ENCODE peak calls at places on chromosomes 5 and 9, in ten cellular contexts. L, I, B, J, N, R, Q, W, A and G are unnamed samples.

GRCh38 chr9:136119259-136120118 is 814 bp upstream of the TMEM250 start:
- DNase-seq in L (peak), I (peak), B (peak), J (no peak), N (peak), R (peak), Q (no peak), W (no peak), A (no peak), G (no peak)

GRCh38 chr5:93574041-93574938 is 6.7 kb downstream of the NR2F1-AS1 start:
- DNase-seq in L (no peak), I (no peak), B (no peak), J (no peak), N (no peak), R (no peak), Q (no peak), W (no peak), A (no peak), G (peak)

GRCh38 chr9:73023025-73023541 is 70.2 kb upstream of the ALDH1A1 start:
- DNase-seq in L (peak), I (peak), B (peak), J (no peak), N (peak), R (no peak), Q (peak), W (peak), A (peak), G (no peak)

GRCh38 chr5:88666761-88667186 is 216.2 kb downstream of the MEF2C start:
- DNase-seq in L (no peak), I (no peak), B (peak), J (no peak), N (peak), R (no peak), Q (no peak), W (no peak), A (no peak), G (no peak)

GRCh38 chr5:41193462-41194166 is 19.7 kb downstream of the C6 start:
- DNase-seq in L (no peak), I (peak), B (no peak), J (peak), N (peak), R (peak), Q (no peak), W (no peak), A (no peak), G (no peak)

GRCh38 chr5:15933481-15934207 is 245.9 kb downstream of the MARCHF11 start:
- DNase-seq in L (no peak), I (no peak), B (no peak), J (no peak), N (no peak), R (peak), Q (no peak), W (no peak), A (peak), G (peak)

GRCh38 chr5:143842920-143843319 is 31.0 kb downstream of the HMHB1 start:
- DNase-seq in L (no peak), I (peak), B (no peak), J (no peak), N (peak), R (no peak), Q (no peak), W (no peak), A (no peak), G (no peak)

GRCh38 chr9:21677834-21678233 is 124.6 kb upstream of the MTAP start:
- DNase-seq in L (no peak), I (peak), B (peak), J (no peak), N (peak), R (no peak), Q (peak), W (no peak), A (peak), G (no peak)

GRCh38 chr9:116298992-116299391 is 145.4 kb downstream of the PAPPA start:
- DNase-seq in L (no peak), I (no peak), B (no peak), J (no peak), N (no peak), R (peak), Q (no peak), W (no peak), A (no peak), G (no peak)

GRCh38 chr5:111511174-111512025 is 935 bp downstream of the STARD4 start:
- DNase-seq in L (no peak), I (peak), B (peak), J (no peak), N (peak), R (no peak), Q (no peak), W (no peak), A (no peak), G (no peak)

GRCh38 chr9:69223605-69224004 is 49.5 kb downstream of the TJP2 start:
- DNase-seq in L (no peak), I (peak), B (peak), J (no peak), N (peak), R (no peak), Q (peak), W (no peak), A (peak), G (peak)

GRCh38 chr9:83458530-83458929 is 79.7 kb downstream of the FRMD3 start:
- DNase-seq in L (no peak), I (no peak), B (no peak), J (no peak), N (no peak), R (no peak), Q (no peak), W (no peak), A (no peak), G (no peak)

GRCh38 chr5:143657814-143658395 is 154.1 kb upstream of the HMHB1 start:
- DNase-seq in L (no peak), I (peak), B (no peak), J (no peak), N (no peak), R (no peak), Q (no peak), W (no peak), A (no peak), G (no peak)

GRCh38 chr5:14728109-14728938 is 63.8 kb downstream of the OTULIN start:
- DNase-seq in L (no peak), I (no peak), B (no peak), J (no peak), N (no peak), R (peak), Q (no peak), W (no peak), A (no peak), G (peak)

GRCh38 chr9:15310448-15310847 is 3.4 kb upstream of the TTC39B start:
- DNase-seq in L (no peak), I (no peak), B (no peak), J (no peak), N (no peak), R (no peak), Q (no peak), W (no peak), A (no peak), G (no peak)